ENCODE peak calls at places on chromosome 19, in nine cellular contexts. W is A549, P is hepatocyte, S is heart right ventricle, M is nephron progenitor cell, I is cardiac muscle cell, U is endodermal cell, B is HL-60, F is natural killer cell. H is an unnamed sample.
A peak's percentile ranks its signal among the peaks of the same experiment; 100 is the strongest.

GRCh38 chr19:49150106-49150943 is 4.9 kb downstream of the HRC start:
- DNase-seq in W (peak; percentile 91), P (peak; percentile 93), S (peak; percentile 87), M (peak; percentile 93), I (peak; percentile 95), U (peak; percentile 93), B (peak; percentile 75), F (peak; percentile 38), H (peak; percentile 44)

GRCh38 chr19:16449330-16449961 is 22.3 kb downstream of the EPS15L1 start:
- DNase-seq in W (no peak), P (no peak), S (no peak), M (no peak), I (no peak), U (no peak), B (no peak), F (peak; percentile 53), H (no peak)

GRCh38 chr19:53432088-53432661 is 391 bp downstream of the ZNF761 start:
- DNase-seq in W (no peak), P (peak; percentile 23), S (peak; percentile 21), M (peak; percentile 48), I (peak; percentile 37), U (peak; percentile 75), B (peak; percentile 20), F (no peak), H (no peak)

GRCh38 chr19:50461066-50461875 is 15.0 kb upstream of the EMC10 start:
- DNase-seq in W (peak; percentile 99), P (peak; percentile 76), S (peak; percentile 44), M (peak; percentile 71), I (peak; percentile 69), U (peak; percentile 90), B (peak; percentile 24), F (peak; percentile 53), H (peak; percentile 61)

GRCh38 chr19:4014541-4015491 is 7.3 kb downstream of the PIAS4 start:
- DNase-seq in W (no peak), P (peak; percentile 16), S (peak; percentile 70), M (peak; percentile 62), I (no peak), U (peak; percentile 89), B (peak; percentile 22), F (no peak), H (peak; percentile 34)

GRCh38 chr19:33490041-33490451 is 31.5 kb downstream of the PEPD start:
- DNase-seq in W (no peak), P (no peak), S (no peak), M (no peak), I (no peak), U (no peak), B (no peak), F (no peak), H (no peak)

GRCh38 chr19:9885077-9885552 is 50.0 kb downstream of the PIN1 start:
- DNase-seq in W (no peak), P (peak; percentile 29), S (peak; percentile 40), M (no peak), I (no peak), U (peak; percentile 57), B (no peak), F (no peak), H (no peak)

GRCh38 chr19:47443331-47443730 is 24.0 kb upstream of the MEIS3 start:
- DNase-seq in W (no peak), P (no peak), S (no peak), M (no peak), I (no peak), U (no peak), B (no peak), F (no peak), H (no peak)

DNA sequence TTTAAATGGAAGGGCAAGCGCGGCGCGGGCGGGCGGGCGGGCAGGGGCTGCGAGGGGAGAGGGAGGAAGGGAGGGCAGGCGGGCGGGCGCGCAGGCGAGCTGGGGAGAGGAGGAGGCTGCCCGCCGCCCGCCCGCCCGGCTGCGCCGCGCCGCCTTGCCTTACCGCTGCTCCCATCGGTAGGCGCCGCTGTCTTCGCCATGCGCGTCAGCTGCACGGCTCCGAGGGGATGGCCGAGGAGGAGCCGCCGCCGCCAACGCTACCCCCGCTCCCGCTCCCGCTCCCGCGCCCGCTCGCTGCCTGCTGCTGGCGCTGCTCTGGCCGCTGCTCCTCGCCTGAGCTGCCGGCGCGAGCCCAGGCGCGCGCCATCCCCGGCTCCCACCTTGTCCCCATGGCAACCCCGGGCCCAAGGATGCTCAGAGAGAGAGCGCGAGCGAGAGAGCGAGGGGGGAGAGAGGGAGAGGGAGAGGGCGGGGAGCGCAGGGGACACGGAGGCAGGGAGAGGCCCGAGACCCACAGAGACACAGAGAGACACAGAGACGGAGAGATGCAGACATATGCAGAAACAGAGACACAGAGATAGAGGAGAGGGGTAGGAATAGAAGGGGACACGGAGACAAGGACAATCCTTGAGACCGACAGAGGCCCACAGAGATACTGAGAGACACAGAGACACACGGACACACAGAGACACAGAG is 40.3 kb downstream of the DEDD2 start:
- DNase-seq in W (peak; percentile 90), P (peak; percentile 91), S (peak; percentile 48), M (peak; percentile 88), I (peak; percentile 89), U (peak; percentile 91), B (peak; percentile 62), F (peak; percentile 63), H (peak; percentile 71)
- TF ChIP-seq CTCF in W (peak; percentile 73), P (peak; percentile 46), S (peak; percentile 45), M (peak; percentile 7), I (peak; percentile 31), U (peak; percentile 72), B (no peak), F (peak; percentile 29), H (no peak)

DNA sequence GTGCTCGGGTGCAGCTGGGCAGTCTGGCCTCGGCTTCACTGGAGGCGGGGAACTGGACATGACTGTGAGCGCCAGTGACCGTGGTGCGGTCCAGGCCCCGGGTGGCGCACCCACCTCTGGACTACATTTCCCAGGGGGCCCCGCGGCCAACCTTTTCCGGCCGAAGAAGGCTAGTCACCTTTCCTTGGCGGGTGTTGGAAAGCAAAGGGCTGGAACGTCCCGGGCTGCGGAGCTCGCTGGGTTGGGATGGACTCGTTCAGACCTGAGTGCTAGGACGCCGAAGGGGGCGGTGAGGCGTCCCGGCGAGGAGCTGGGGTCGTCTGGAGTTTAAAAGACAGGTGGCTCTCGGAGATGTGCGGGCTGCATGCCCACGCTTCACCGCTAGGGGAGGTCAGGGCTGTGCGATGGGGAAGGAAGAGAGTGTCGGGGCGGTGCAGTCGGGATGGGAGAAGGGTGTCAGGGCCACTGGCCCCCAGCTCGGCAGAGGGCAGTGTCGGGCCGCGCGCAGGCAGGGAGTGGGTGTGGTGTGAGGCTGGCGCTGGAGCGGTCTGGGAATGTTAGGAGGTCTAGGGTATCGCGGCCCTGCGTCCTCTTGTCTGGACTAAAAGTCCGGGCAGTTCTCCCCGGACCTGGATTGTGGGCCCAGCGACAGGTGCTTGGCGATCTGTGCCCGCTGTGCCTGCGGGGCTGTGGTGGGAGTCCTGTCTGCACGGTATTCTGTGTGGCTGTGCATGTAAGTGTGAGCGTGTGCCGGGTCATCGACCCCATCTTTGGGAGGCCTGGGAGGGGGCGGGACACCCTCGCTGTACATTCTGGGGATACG is 57.1 kb downstream of the ZNF568 start:
- DNase-seq in W (no peak), P (no peak), S (peak; percentile 89), M (no peak), I (peak; percentile 76), U (peak; percentile 57), B (peak; percentile 5), F (peak; percentile 63), H (peak; percentile 75)
- TF ChIP-seq CTCF in W (no peak), P (no peak), S (peak; percentile 94), M (no peak), I (peak; percentile 80), U (peak; percentile 74), B (peak; percentile 41), F (peak; percentile 45), H (peak; percentile 38)

GRCh38 chr19:18996351-18996750 is 37.0 kb downstream of the SUGP2 start:
- DNase-seq in W (no peak), P (no peak), S (no peak), M (no peak), I (no peak), U (no peak), B (no peak), F (no peak), H (no peak)

GRCh38 chr19:18996796-18997394 is 36.4 kb downstream of the SUGP2 start:
- DNase-seq in W (no peak), P (no peak), S (no peak), M (no peak), I (no peak), U (no peak), B (no peak), F (no peak), H (no peak)

GRCh38 chr19:18998276-18998675 is 35.0 kb downstream of the SUGP2 start:
- DNase-seq in W (no peak), P (no peak), S (no peak), M (no peak), I (no peak), U (no peak), B (no peak), F (no peak), H (no peak)

GRCh38 chr19:18999016-18999758 is 34.1 kb downstream of the SUGP2 start:
- DNase-seq in W (no peak), P (no peak), S (no peak), M (no peak), I (no peak), U (no peak), B (no peak), F (no peak), H (no peak)

DNA sequence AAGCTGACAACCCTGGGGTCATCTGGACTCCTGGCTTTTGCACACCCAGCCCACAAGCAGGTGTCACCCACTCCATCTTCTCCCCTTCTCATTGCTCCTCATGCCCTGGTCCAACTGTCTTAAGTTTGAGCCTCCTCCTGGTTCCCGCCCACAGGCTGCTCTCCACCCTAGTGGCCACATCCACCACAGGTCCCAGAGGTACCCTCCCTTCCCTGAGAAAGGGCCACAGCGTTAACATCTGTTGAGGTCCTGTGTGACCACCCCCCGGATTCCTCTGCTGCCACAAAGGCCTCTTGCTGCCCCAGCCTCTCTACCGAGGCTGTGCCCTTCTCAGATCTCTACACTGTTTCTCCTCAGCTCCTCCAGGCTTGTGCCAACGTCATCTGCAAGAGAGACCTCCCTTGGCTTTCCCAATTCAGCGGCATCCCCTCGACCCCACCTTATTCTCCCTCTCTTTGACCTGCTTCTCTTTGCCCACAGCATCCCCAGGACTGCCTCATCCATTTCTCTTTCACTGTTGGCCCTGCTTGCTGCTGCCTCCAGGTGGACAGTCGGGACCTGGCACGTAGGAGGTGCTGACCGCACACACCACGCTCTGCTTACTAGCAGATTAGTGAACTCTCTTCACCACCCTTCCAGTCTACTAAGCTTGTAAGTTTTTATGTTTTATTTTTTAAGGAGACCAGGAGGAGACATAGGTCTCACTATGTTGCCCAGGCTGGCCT is 33.3 kb downstream of the SUGP2 start:
- DNase-seq in W (no peak), P (no peak), S (no peak), M (no peak), I (no peak), U (peak; percentile 64), B (no peak), F (no peak), H (no peak)
- TF ChIP-seq CTCF in W (no peak), P (peak; percentile 19), S (no peak), M (peak; percentile 13), I (peak; percentile 30), U (peak; percentile 63), B (peak; percentile 12), F (no peak), H (no peak)

DNA sequence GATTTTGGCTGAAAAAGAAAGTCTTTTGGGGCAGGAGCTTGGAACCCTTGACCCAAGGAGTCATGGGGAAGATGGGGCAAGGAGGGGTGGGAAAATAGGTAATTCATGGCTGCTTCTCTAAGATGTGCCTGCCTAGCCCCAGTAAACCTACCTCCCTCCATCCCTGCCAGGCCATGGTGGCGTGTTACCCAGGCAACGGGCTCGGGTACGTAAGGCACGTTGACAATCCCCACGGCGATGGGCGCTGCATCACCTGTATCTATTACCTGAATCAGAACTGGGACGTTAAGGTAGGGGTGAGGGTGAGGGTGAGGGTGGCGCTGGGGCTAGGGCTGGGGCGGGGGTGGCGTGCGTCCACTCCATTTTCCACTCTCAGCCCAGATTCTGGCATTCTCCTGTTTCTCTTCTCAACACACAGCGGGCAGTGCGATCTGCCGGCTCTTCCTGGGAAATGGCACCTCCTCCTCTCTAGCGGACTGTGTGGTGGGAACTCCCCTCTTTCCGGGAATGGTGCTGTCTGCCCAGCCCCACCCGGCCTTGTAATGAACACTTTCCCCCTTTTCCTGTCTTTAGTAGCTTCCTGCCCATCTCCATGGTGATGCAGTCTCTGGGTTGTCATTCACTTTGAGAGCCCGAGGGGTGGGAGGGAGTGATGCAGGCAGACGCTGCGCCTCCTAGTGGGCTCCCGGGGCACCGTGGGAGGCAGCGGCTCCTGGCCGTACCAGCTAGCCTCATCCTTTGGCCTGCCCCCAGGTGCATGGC is 7.6 kb downstream of the EGLN2 start:
- DNase-seq in W (peak; percentile 100), P (peak; percentile 95), S (peak; percentile 92), M (peak; percentile 95), I (peak; percentile 77), U (peak; percentile 98), B (no peak), F (peak; percentile 64), H (peak; percentile 60)
- TF ChIP-seq CTCF in W (peak; percentile 78), P (peak; percentile 85), S (peak; percentile 85), M (peak; percentile 91), I (peak; percentile 96), U (peak; percentile 94), B (peak; percentile 42), F (peak; percentile 66), H (no peak)